ENCODE peak calls at places on chromosomes 13 and 19, in eight cellular contexts. One of them, this sample, is unnamed.

GRCh38 chr19:58575183-58576041 is 2.3 kb upstream of the MZF1 start:
- DNase-seq in mammary epithelial cell: peak; percentile 90
- DNase-seq in GM23248: peak; percentile 98
- DNase-seq in hypothalamus: no peak
- DNase-seq in left ventricle myocardium inferior: peak; percentile 92
- DNase-seq in KG1: no peak
- DNase-seq in activated effector memory CD4-positive, alpha-beta T cell treated with Interleukin-2 at 50 U/mL for 16 hours: peak; percentile 60
- DNase-seq in stimulated activated CD4-positive, alpha-beta T cell treated with anti-CD3 and anti-CD28 coated beads, Interleukin-15, amount 100 ng/mL, for 1 hour: peak; percentile 39
- DNase-seq in this sample: peak; percentile 58

GRCh38 chr13:96020155-96020575 is 33.0 kb downstream of the UGGT2 start:
- DNase-seq in mammary epithelial cell: peak; percentile 39
- DNase-seq in GM23248: peak; percentile 73
- DNase-seq in hypothalamus: peak; percentile 19
- DNase-seq in left ventricle myocardium inferior: no peak
- DNase-seq in KG1: peak; percentile 18
- DNase-seq in activated effector memory CD4-positive, alpha-beta T cell treated with Interleukin-2 at 50 U/mL for 16 hours: no peak
- DNase-seq in stimulated activated CD4-positive, alpha-beta T cell treated with anti-CD3 and anti-CD28 coated beads, Interleukin-15, amount 100 ng/mL, for 1 hour: no peak
- DNase-seq in this sample: no peak

GRCh38 chr19:39351537-39352037 is 9.4 kb downstream of the SAMD4B start:
- DNase-seq in mammary epithelial cell: no peak
- DNase-seq in GM23248: peak; percentile 74
- DNase-seq in hypothalamus: no peak
- DNase-seq in left ventricle myocardium inferior: no peak
- DNase-seq in KG1: no peak
- DNase-seq in activated effector memory CD4-positive, alpha-beta T cell treated with Interleukin-2 at 50 U/mL for 16 hours: no peak
- DNase-seq in stimulated activated CD4-positive, alpha-beta T cell treated with anti-CD3 and anti-CD28 coated beads, Interleukin-15, amount 100 ng/mL, for 1 hour: no peak
- DNase-seq in this sample: no peak

GRCh38 chr13:21691500-21691899 is 20.6 kb downstream of the FGF9 start:
- DNase-seq in mammary epithelial cell: no peak
- DNase-seq in GM23248: no peak
- DNase-seq in hypothalamus: no peak
- DNase-seq in left ventricle myocardium inferior: no peak
- DNase-seq in KG1: no peak
- DNase-seq in activated effector memory CD4-positive, alpha-beta T cell treated with Interleukin-2 at 50 U/mL for 16 hours: no peak
- DNase-seq in stimulated activated CD4-positive, alpha-beta T cell treated with anti-CD3 and anti-CD28 coated beads, Interleukin-15, amount 100 ng/mL, for 1 hour: no peak
- DNase-seq in this sample: no peak

GRCh38 chr19:9407827-9408226 is 27.5 kb downstream of the ZNF266 start:
- DNase-seq in mammary epithelial cell: no peak
- DNase-seq in GM23248: no peak
- DNase-seq in hypothalamus: no peak
- DNase-seq in left ventricle myocardium inferior: no peak
- DNase-seq in KG1: no peak
- DNase-seq in activated effector memory CD4-positive, alpha-beta T cell treated with Interleukin-2 at 50 U/mL for 16 hours: no peak
- DNase-seq in stimulated activated CD4-positive, alpha-beta T cell treated with anti-CD3 and anti-CD28 coated beads, Interleukin-15, amount 100 ng/mL, for 1 hour: no peak
- DNase-seq in this sample: no peak

GRCh38 chr19:4016486-4016885 is 8.9 kb downstream of the PIAS4 start:
- DNase-seq in mammary epithelial cell: no peak
- DNase-seq in GM23248: no peak
- DNase-seq in hypothalamus: peak; percentile 82
- DNase-seq in left ventricle myocardium inferior: no peak
- DNase-seq in KG1: no peak
- DNase-seq in activated effector memory CD4-positive, alpha-beta T cell treated with Interleukin-2 at 50 U/mL for 16 hours: no peak
- DNase-seq in stimulated activated CD4-positive, alpha-beta T cell treated with anti-CD3 and anti-CD28 coated beads, Interleukin-15, amount 100 ng/mL, for 1 hour: no peak
- DNase-seq in this sample: no peak

GRCh38 chr19:10566658-10567410 is 1.0 kb upstream of the KRI1 start:
- DNase-seq in mammary epithelial cell: no peak
- DNase-seq in GM23248: peak; percentile 20
- DNase-seq in hypothalamus: no peak
- DNase-seq in left ventricle myocardium inferior: no peak
- DNase-seq in KG1: peak; percentile 57
- DNase-seq in activated effector memory CD4-positive, alpha-beta T cell treated with Interleukin-2 at 50 U/mL for 16 hours: peak; percentile 41
- DNase-seq in stimulated activated CD4-positive, alpha-beta T cell treated with anti-CD3 and anti-CD28 coated beads, Interleukin-15, amount 100 ng/mL, for 1 hour: no peak
- DNase-seq in this sample: peak; percentile 77

GRCh38 chr13:43085545-43085944 is 62.2 kb downstream of the DNAJC15 start:
- DNase-seq in mammary epithelial cell: peak; percentile 12
- DNase-seq in GM23248: peak; percentile 54
- DNase-seq in hypothalamus: no peak
- DNase-seq in left ventricle myocardium inferior: no peak
- DNase-seq in KG1: peak; percentile 18
- DNase-seq in activated effector memory CD4-positive, alpha-beta T cell treated with Interleukin-2 at 50 U/mL for 16 hours: no peak
- DNase-seq in stimulated activated CD4-positive, alpha-beta T cell treated with anti-CD3 and anti-CD28 coated beads, Interleukin-15, amount 100 ng/mL, for 1 hour: no peak
- DNase-seq in this sample: no peak

GRCh38 chr19:1416014-1416841 is 8.8 kb downstream of the DAZAP1 start:
- DNase-seq in mammary epithelial cell: peak; percentile 67
- DNase-seq in GM23248: peak; percentile 75
- DNase-seq in hypothalamus: no peak
- DNase-seq in left ventricle myocardium inferior: no peak
- DNase-seq in KG1: no peak
- DNase-seq in activated effector memory CD4-positive, alpha-beta T cell treated with Interleukin-2 at 50 U/mL for 16 hours: no peak
- DNase-seq in stimulated activated CD4-positive, alpha-beta T cell treated with anti-CD3 and anti-CD28 coated beads, Interleukin-15, amount 100 ng/mL, for 1 hour: no peak
- DNase-seq in this sample: no peak

GRCh38 chr13:27827646-27828045 is 35.4 kb downstream of the GSX1 start:
- DNase-seq in mammary epithelial cell: no peak
- DNase-seq in GM23248: no peak
- DNase-seq in hypothalamus: no peak
- DNase-seq in left ventricle myocardium inferior: no peak
- DNase-seq in KG1: no peak
- DNase-seq in activated effector memory CD4-positive, alpha-beta T cell treated with Interleukin-2 at 50 U/mL for 16 hours: no peak
- DNase-seq in stimulated activated CD4-positive, alpha-beta T cell treated with anti-CD3 and anti-CD28 coated beads, Interleukin-15, amount 100 ng/mL, for 1 hour: no peak
- DNase-seq in this sample: no peak

GRCh38 chr13:84658881-84659661 is 776.8 kb upstream of the SLITRK1 start:
- DNase-seq in mammary epithelial cell: no peak
- DNase-seq in GM23248: peak; percentile 18
- DNase-seq in hypothalamus: no peak
- DNase-seq in left ventricle myocardium inferior: no peak
- DNase-seq in KG1: no peak
- DNase-seq in activated effector memory CD4-positive, alpha-beta T cell treated with Interleukin-2 at 50 U/mL for 16 hours: no peak
- DNase-seq in stimulated activated CD4-positive, alpha-beta T cell treated with anti-CD3 and anti-CD28 coated beads, Interleukin-15, amount 100 ng/mL, for 1 hour: no peak
- DNase-seq in this sample: no peak

GRCh38 chr19:2290441-2291184 is 8.6 kb upstream of the PEAK3 start:
- DNase-seq in mammary epithelial cell: peak; percentile 35
- DNase-seq in GM23248: peak; percentile 25
- DNase-seq in hypothalamus: no peak
- DNase-seq in left ventricle myocardium inferior: no peak
- DNase-seq in KG1: no peak
- DNase-seq in activated effector memory CD4-positive, alpha-beta T cell treated with Interleukin-2 at 50 U/mL for 16 hours: peak; percentile 28
- DNase-seq in stimulated activated CD4-positive, alpha-beta T cell treated with anti-CD3 and anti-CD28 coated beads, Interleukin-15, amount 100 ng/mL, for 1 hour: no peak
- DNase-seq in this sample: no peak

GRCh38 chr13:112759053-112759452 is 69.2 kb downstream of the ATP11A start:
- DNase-seq in mammary epithelial cell: no peak
- DNase-seq in GM23248: no peak
- DNase-seq in hypothalamus: no peak
- DNase-seq in left ventricle myocardium inferior: no peak
- DNase-seq in KG1: no peak
- DNase-seq in activated effector memory CD4-positive, alpha-beta T cell treated with Interleukin-2 at 50 U/mL for 16 hours: no peak
- DNase-seq in stimulated activated CD4-positive, alpha-beta T cell treated with anti-CD3 and anti-CD28 coated beads, Interleukin-15, amount 100 ng/mL, for 1 hour: no peak
- DNase-seq in this sample: no peak

GRCh38 chr13:74166286-74166685 is 32.1 kb upstream of the KLF12 start:
- DNase-seq in mammary epithelial cell: no peak
- DNase-seq in GM23248: no peak
- DNase-seq in hypothalamus: no peak
- DNase-seq in left ventricle myocardium inferior: no peak
- DNase-seq in KG1: no peak
- DNase-seq in activated effector memory CD4-positive, alpha-beta T cell treated with Interleukin-2 at 50 U/mL for 16 hours: no peak
- DNase-seq in stimulated activated CD4-positive, alpha-beta T cell treated with anti-CD3 and anti-CD28 coated beads, Interleukin-15, amount 100 ng/mL, for 1 hour: no peak
- DNase-seq in this sample: no peak

GRCh38 chr19:33740811-33741396 is 55.8 kb upstream of the KCTD15 start:
- DNase-seq in mammary epithelial cell: peak; percentile 16
- DNase-seq in GM23248: peak; percentile 47
- DNase-seq in hypothalamus: peak; percentile 16
- DNase-seq in left ventricle myocardium inferior: no peak
- DNase-seq in KG1: no peak
- DNase-seq in activated effector memory CD4-positive, alpha-beta T cell treated with Interleukin-2 at 50 U/mL for 16 hours: no peak
- DNase-seq in stimulated activated CD4-positive, alpha-beta T cell treated with anti-CD3 and anti-CD28 coated beads, Interleukin-15, amount 100 ng/mL, for 1 hour: no peak
- DNase-seq in this sample: no peak